ENCODE peak calls at places on chromosomes 2 and 18, in five cellular contexts. One of them, this sample, is unnamed. For H3K4me1, the result is how much of the 10 kb centered on the place peaks cover.

GRCh38 chr2:30236591-30237245 is 5.4 kb downstream of the LBH start:
- DNase-seq in neuronal stem cell: no peak
- DNase-seq in left ventricle myocardium inferior: no peak
- DNase-seq in adrenal gland: no peak
- DNase-seq in stomach: peak
- DNase-seq in this sample: no peak

GRCh38 chr2:107801498-107801897 is 25.2 kb upstream of the RGPD4 start:
- DNase-seq in neuronal stem cell: no peak
- DNase-seq in left ventricle myocardium inferior: no peak
- DNase-seq in adrenal gland: no peak
- DNase-seq in stomach: no peak
- DNase-seq in this sample: no peak

GRCh38 chr2:232795920-232796319 is 19.6 kb upstream of the KCNJ13 start:
- DNase-seq in neuronal stem cell: no peak
- DNase-seq in left ventricle myocardium inferior: no peak
- DNase-seq in adrenal gland: no peak
- DNase-seq in stomach: no peak
- DNase-seq in this sample: no peak

GRCh38 chr2:241560883-241561474 is 2.4 kb downstream of the BOK start:
- DNase-seq in neuronal stem cell: no peak
- DNase-seq in left ventricle myocardium inferior: no peak
- DNase-seq in adrenal gland: peak
- DNase-seq in stomach: peak
- DNase-seq in this sample: no peak

GRCh38 chr2:29361255-29361654 is 246.0 kb downstream of the CLIP4 start:
- DNase-seq in neuronal stem cell: no peak
- DNase-seq in left ventricle myocardium inferior: no peak
- DNase-seq in adrenal gland: no peak
- DNase-seq in stomach: no peak
- DNase-seq in this sample: no peak

GRCh38 chr18:76953186-76953982 is 131.0 kb downstream of the ZNF236 start:
- DNase-seq in neuronal stem cell: no peak
- DNase-seq in left ventricle myocardium inferior: peak
- DNase-seq in adrenal gland: peak
- DNase-seq in stomach: peak
- DNase-seq in this sample: no peak

GRCh38 chr2:29632018-29632417 is 289.4 kb downstream of the ALK start:
- DNase-seq in neuronal stem cell: no peak
- DNase-seq in left ventricle myocardium inferior: no peak
- DNase-seq in adrenal gland: no peak
- DNase-seq in stomach: no peak
- DNase-seq in this sample: no peak

GRCh38 chr2:100998235-100998573 is 3.9 kb upstream of the RPL31 start:
- DNase-seq in neuronal stem cell: no peak
- DNase-seq in left ventricle myocardium inferior: no peak
- DNase-seq in adrenal gland: no peak
- DNase-seq in stomach: no peak
- DNase-seq in this sample: no peak

GRCh38 chr2:234218261-234219180 is 168.0 kb downstream of the SPP2 start:
- DNase-seq in neuronal stem cell: no peak
- DNase-seq in left ventricle myocardium inferior: no peak
- DNase-seq in adrenal gland: no peak
- DNase-seq in stomach: no peak
- DNase-seq in this sample: peak

GRCh38 chr2:136121511-136121910 is 3.6 kb upstream of the CXCR4 start:
- DNase-seq in neuronal stem cell: no peak
- DNase-seq in left ventricle myocardium inferior: no peak
- DNase-seq in adrenal gland: no peak
- DNase-seq in stomach: no peak
- DNase-seq in this sample: no peak

GRCh38 chr18:22547807-22548561 is 130.3 kb upstream of the CTAGE1 start:
- DNase-seq in neuronal stem cell: no peak
- DNase-seq in left ventricle myocardium inferior: no peak
- DNase-seq in adrenal gland: no peak
- DNase-seq in stomach: no peak
- DNase-seq in this sample: peak

GRCh38 chr2:47073217-47073616 is 81.9 kb downstream of the STPG4 start:
- DNase-seq in neuronal stem cell: no peak
- DNase-seq in left ventricle myocardium inferior: no peak
- DNase-seq in adrenal gland: no peak
- DNase-seq in stomach: no peak
- DNase-seq in this sample: no peak
- H3K4me1 ChIP-seq in neuronal stem cell: under half
- H3K4me1 ChIP-seq in left ventricle myocardium inferior: half or more
- H3K4me1 ChIP-seq in adrenal gland: under half
- H3K4me1 ChIP-seq in stomach: half or more
- H3K4me1 ChIP-seq in this sample: under half

DNA sequence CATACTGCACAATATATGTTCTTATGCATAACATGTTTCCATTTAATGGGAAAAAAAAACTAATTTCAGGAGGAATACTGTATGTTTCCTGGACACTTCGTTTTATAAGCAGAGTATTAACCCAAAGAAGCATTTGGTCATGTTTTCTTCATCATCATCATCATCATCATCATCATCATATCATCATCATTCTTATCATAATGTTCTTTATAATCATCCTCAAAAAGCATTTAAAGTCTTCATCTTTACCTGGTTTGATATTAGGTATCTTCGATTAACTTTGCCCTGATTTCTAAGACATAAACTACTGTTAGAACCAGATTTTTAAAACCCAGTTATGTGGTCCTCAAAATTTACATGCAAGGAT is 47.9 kb downstream of the ZEB2 start:
- DNase-seq in neuronal stem cell: no peak
- DNase-seq in left ventricle myocardium inferior: no peak
- DNase-seq in adrenal gland: no peak
- DNase-seq in stomach: no peak
- DNase-seq in this sample: no peak
- H3K4me1 ChIP-seq in neuronal stem cell: under half
- H3K4me1 ChIP-seq in left ventricle myocardium inferior: half or more
- H3K4me1 ChIP-seq in adrenal gland: under half
- H3K4me1 ChIP-seq in stomach: under half
- H3K4me1 ChIP-seq in this sample: under half

GRCh38 chr2:226652983-226653765 is 146.4 kb downstream of the IRS1 start:
- DNase-seq in neuronal stem cell: no peak
- DNase-seq in left ventricle myocardium inferior: no peak
- DNase-seq in adrenal gland: no peak
- DNase-seq in stomach: no peak
- DNase-seq in this sample: no peak
- H3K4me1 ChIP-seq in neuronal stem cell: under half
- H3K4me1 ChIP-seq in left ventricle myocardium inferior: under half
- H3K4me1 ChIP-seq in adrenal gland: under half
- H3K4me1 ChIP-seq in stomach: under half
- H3K4me1 ChIP-seq in this sample: under half

GRCh38 chr2:36368438-36368837 is 12.9 kb downstream of the CRIM1 start:
- DNase-seq in neuronal stem cell: no peak
- DNase-seq in left ventricle myocardium inferior: no peak
- DNase-seq in adrenal gland: no peak
- DNase-seq in stomach: no peak
- DNase-seq in this sample: no peak

GRCh38 chr2:36369163-36369562 is 13.6 kb downstream of the CRIM1 start:
- DNase-seq in neuronal stem cell: no peak
- DNase-seq in left ventricle myocardium inferior: no peak
- DNase-seq in adrenal gland: no peak
- DNase-seq in stomach: no peak
- DNase-seq in this sample: no peak

GRCh38 chr2:36371070-36371962 is 15.7 kb downstream of the CRIM1 start:
- DNase-seq in neuronal stem cell: no peak
- DNase-seq in left ventricle myocardium inferior: no peak
- DNase-seq in adrenal gland: no peak
- DNase-seq in stomach: no peak
- DNase-seq in this sample: no peak

GRCh38 chr2:36370281-36370680 is 14.7 kb downstream of the CRIM1 start:
- DNase-seq in neuronal stem cell: no peak
- DNase-seq in left ventricle myocardium inferior: no peak
- DNase-seq in adrenal gland: no peak
- DNase-seq in stomach: no peak
- DNase-seq in this sample: no peak

GRCh38 chr2:36369711-36370110 is 14.1 kb downstream of the CRIM1 start:
- DNase-seq in neuronal stem cell: no peak
- DNase-seq in left ventricle myocardium inferior: no peak
- DNase-seq in adrenal gland: no peak
- DNase-seq in stomach: no peak
- DNase-seq in this sample: no peak
- H3K4me1 ChIP-seq in neuronal stem cell: under half
- H3K4me1 ChIP-seq in left ventricle myocardium inferior: half or more
- H3K4me1 ChIP-seq in adrenal gland: under half
- H3K4me1 ChIP-seq in stomach: half or more
- H3K4me1 ChIP-seq in this sample: half or more

GRCh38 chr18:21293479-21293878 is 51.4 kb downstream of the GREB1L start:
- DNase-seq in neuronal stem cell: no peak
- DNase-seq in left ventricle myocardium inferior: no peak
- DNase-seq in adrenal gland: no peak
- DNase-seq in stomach: no peak
- DNase-seq in this sample: no peak

GRCh38 chr18:21284540-21284939 is 42.5 kb downstream of the GREB1L start:
- DNase-seq in neuronal stem cell: no peak
- DNase-seq in left ventricle myocardium inferior: no peak
- DNase-seq in adrenal gland: no peak
- DNase-seq in stomach: no peak
- DNase-seq in this sample: no peak

GRCh38 chr18:21295101-21295500 is 53.1 kb downstream of the GREB1L start:
- DNase-seq in neuronal stem cell: peak
- DNase-seq in left ventricle myocardium inferior: no peak
- DNase-seq in adrenal gland: no peak
- DNase-seq in stomach: no peak
- DNase-seq in this sample: no peak

GRCh38 chr18:21291106-21291505 is 49.1 kb downstream of the GREB1L start:
- DNase-seq in neuronal stem cell: no peak
- DNase-seq in left ventricle myocardium inferior: no peak
- DNase-seq in adrenal gland: no peak
- DNase-seq in stomach: no peak
- DNase-seq in this sample: no peak

GRCh38 chr18:21289843-21290242 is 47.8 kb downstream of the GREB1L start:
- DNase-seq in neuronal stem cell: no peak
- DNase-seq in left ventricle myocardium inferior: no peak
- DNase-seq in adrenal gland: no peak
- DNase-seq in stomach: no peak
- DNase-seq in this sample: no peak
- H3K4me1 ChIP-seq in neuronal stem cell: under half
- H3K4me1 ChIP-seq in left ventricle myocardium inferior: under half
- H3K4me1 ChIP-seq in adrenal gland: under half
- H3K4me1 ChIP-seq in stomach: under half
- H3K4me1 ChIP-seq in this sample: under half

GRCh38 chr2:96256611-96257113 is 9.1 kb downstream of the TMEM127 start:
- DNase-seq in neuronal stem cell: no peak
- DNase-seq in left ventricle myocardium inferior: no peak
- DNase-seq in adrenal gland: no peak
- DNase-seq in stomach: no peak
- DNase-seq in this sample: no peak
- H3K4me1 ChIP-seq in neuronal stem cell: under half
- H3K4me1 ChIP-seq in left ventricle myocardium inferior: half or more
- H3K4me1 ChIP-seq in adrenal gland: half or more
- H3K4me1 ChIP-seq in stomach: under half
- H3K4me1 ChIP-seq in this sample: under half

DNA sequence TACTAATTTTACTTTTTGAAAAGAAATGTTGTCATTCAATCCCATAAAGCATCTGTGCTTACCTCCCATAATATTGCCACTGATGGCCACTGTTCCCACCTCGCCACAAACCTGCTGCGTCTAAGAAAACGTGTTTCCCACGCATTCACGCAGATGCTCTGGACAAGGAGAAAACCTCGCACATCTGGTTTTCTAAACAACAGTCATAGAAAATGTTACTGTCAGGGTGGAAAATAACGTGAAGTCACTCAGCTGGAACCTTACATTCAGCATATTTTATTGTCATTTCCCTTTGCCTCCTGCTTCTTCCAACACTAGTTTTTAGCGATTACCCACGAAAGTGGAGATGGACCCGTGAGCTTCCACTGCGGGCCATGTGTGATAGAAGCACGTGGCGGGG is 94.2 kb downstream of the MTCL1 start:
- DNase-seq in neuronal stem cell: no peak
- DNase-seq in left ventricle myocardium inferior: no peak
- DNase-seq in adrenal gland: no peak
- DNase-seq in stomach: no peak
- DNase-seq in this sample: no peak
- H3K4me1 ChIP-seq in neuronal stem cell: under half
- H3K4me1 ChIP-seq in left ventricle myocardium inferior: under half
- H3K4me1 ChIP-seq in adrenal gland: under half
- H3K4me1 ChIP-seq in stomach: half or more
- H3K4me1 ChIP-seq in this sample: under half

GRCh38 chr2:219285894-219286425 is 6.8 kb downstream of the DNAJB2 start:
- DNase-seq in neuronal stem cell: no peak
- DNase-seq in left ventricle myocardium inferior: no peak
- DNase-seq in adrenal gland: peak
- DNase-seq in stomach: no peak
- DNase-seq in this sample: no peak

GRCh38 chr2:219282943-219283581 is 3.9 kb downstream of the DNAJB2 start:
- DNase-seq in neuronal stem cell: no peak
- DNase-seq in left ventricle myocardium inferior: no peak
- DNase-seq in adrenal gland: no peak
- DNase-seq in stomach: no peak
- DNase-seq in this sample: no peak

GRCh38 chr2:219286436-219287115 is 7.4 kb downstream of the DNAJB2 start:
- DNase-seq in neuronal stem cell: no peak
- DNase-seq in left ventricle myocardium inferior: no peak
- DNase-seq in adrenal gland: peak
- DNase-seq in stomach: no peak
- DNase-seq in this sample: no peak

GRCh38 chr2:219284501-219285347 is 5.6 kb downstream of the DNAJB2 start:
- DNase-seq in neuronal stem cell: no peak
- DNase-seq in left ventricle myocardium inferior: no peak
- DNase-seq in adrenal gland: no peak
- DNase-seq in stomach: no peak
- DNase-seq in this sample: no peak

DNA sequence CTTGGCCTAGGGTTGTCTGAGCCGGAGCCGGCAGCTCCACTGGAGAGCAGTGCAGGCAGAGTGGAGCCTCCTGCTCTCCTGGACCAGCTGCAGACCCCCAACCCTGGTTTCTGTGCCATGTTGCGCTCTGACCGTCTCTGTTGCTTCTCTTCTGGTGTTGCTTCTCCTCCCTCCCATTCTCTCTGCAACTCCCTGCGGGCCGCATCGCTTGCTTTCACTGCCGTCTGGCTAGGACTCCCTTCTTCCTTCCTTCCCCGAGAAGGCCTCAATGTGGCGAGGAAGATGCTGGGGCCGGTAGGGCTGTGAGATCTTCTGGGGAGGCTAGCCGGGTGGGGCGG is 6.2 kb downstream of the DNAJB2 start:
- DNase-seq in neuronal stem cell: no peak
- DNase-seq in left ventricle myocardium inferior: no peak
- DNase-seq in adrenal gland: no peak
- DNase-seq in stomach: no peak
- DNase-seq in this sample: no peak
- H3K4me1 ChIP-seq in neuronal stem cell: under half
- H3K4me1 ChIP-seq in left ventricle myocardium inferior: half or more
- H3K4me1 ChIP-seq in adrenal gland: under half
- H3K4me1 ChIP-seq in stomach: under half
- H3K4me1 ChIP-seq in this sample: under half

This sample was measured in hepatocyte.